ENCODE peak calls at places on chromosomes 1 and 21, in ten cellular contexts. Q, Y, R, I, C, S, L, X, U and J are unnamed samples.

GRCh38 chr1:34162852-34163766 is 1.9 kb downstream of the CSMD2 start:
- DNase-seq in X (peak; percentile 50), I (peak; percentile 39), Q (peak; percentile 65), L (peak; percentile 86), C (peak; percentile 36), S (peak; percentile 72), U (peak; percentile 79), R (no peak), Y (peak; percentile 93), J (no peak)

GRCh38 chr1:245590726-245591125 is 435.9 kb downstream of the KIF26B start:
- DNase-seq in C (no peak), Q (no peak), I (no peak), X (no peak), Y (no peak), U (no peak), L (no peak), R (no peak), S (no peak), J (no peak)

GRCh38 chr1:46394108-46394871 is at the start of gene FAAH:
- DNase-seq in Q (peak; percentile 20), S (no peak), Y (no peak), X (peak; percentile 70), R (peak; percentile 49), C (no peak), I (no peak), U (peak; percentile 90), L (peak; percentile 81), J (no peak)

GRCh38 chr1:231428392-231428791 is 6.3 kb upstream of the EGLN1 start:
- DNase-seq in X (no peak), U (no peak), S (no peak), C (no peak), R (no peak), Q (no peak), L (no peak), I (no peak), Y (no peak), J (no peak)

GRCh38 chr21:39184050-39184980 is 1.1 kb upstream of the PSMG1 start:
- DNase-seq in C (no peak), R (no peak), L (no peak), S (no peak), X (no peak), Y (no peak), I (no peak), U (no peak), Q (no peak), J (no peak)

GRCh38 chr1:85612704-85613361 is 32.3 kb downstream of the CCN1 start:
- DNase-seq in L (no peak), R (no peak), Y (peak; percentile 67), Q (no peak), S (peak; percentile 88), I (no peak), C (no peak), U (no peak), X (no peak), J (no peak)

GRCh38 chr1:39759436-39759726 is 11.8 kb downstream of the OXCT2 start:
- DNase-seq in C (no peak), X (no peak), I (no peak), U (no peak), L (no peak), Y (no peak), S (no peak), Q (no peak), R (no peak), J (no peak)

GRCh38 chr1:998905-999796 is 746 bp downstream of the HES4 start:
- DNase-seq in S (no peak), Q (no peak), I (no peak), Y (no peak), U (peak; percentile 63), X (peak; percentile 54), L (no peak), R (peak; percentile 33), C (no peak), J (no peak)

GRCh38 chr1:224579526-224579925 is 36.6 kb upstream of the CNIH3 start:
- DNase-seq in L (no peak), R (no peak), Q (no peak), U (no peak), C (no peak), X (no peak), Y (no peak), S (peak; percentile 22), I (no peak), J (no peak)

GRCh38 chr1:226609836-226610455 is 61.4 kb downstream of the STUM start:
- DNase-seq in X (no peak), I (no peak), Y (no peak), S (no peak), Q (no peak), R (no peak), U (peak; percentile 73), L (no peak), C (no peak), J (no peak)

GRCh38 chr1:221858758-221859157 is 116.9 kb upstream of the DUSP10 start:
- DNase-seq in I (no peak), U (no peak), C (no peak), Q (no peak), S (no peak), L (no peak), R (no peak), Y (peak; percentile 29), X (no peak), J (no peak)

GRCh38 chr21:42081138-42081537 is 10.0 kb downstream of the UMODL1 start:
- DNase-seq in Q (no peak), S (no peak), R (no peak), L (no peak), C (no peak), X (no peak), U (no peak), I (no peak), Y (no peak), J (no peak)

GRCh38 chr1:30415171-30415940 is 308.0 kb downstream of the MATN1 start:
- DNase-seq in Q (no peak), S (no peak), X (no peak), I (no peak), C (no peak), R (no peak), L (no peak), U (no peak), Y (no peak), J (peak; percentile 71)

GRCh38 chr1:197021716-197022115 is 44.4 kb downstream of the CFHR5 start:
- DNase-seq in I (no peak), U (no peak), L (no peak), S (no peak), Q (no peak), R (no peak), C (no peak), X (no peak), Y (no peak), J (no peak)

GRCh38 chr21:42566524-42567180 is 53.0 kb downstream of the SLC37A1 start:
- DNase-seq in X (no peak), R (no peak), Y (no peak), S (no peak), I (no peak), U (no peak), L (no peak), C (no peak), Q (no peak), J (peak; percentile 82)

GRCh38 chr1:20723537-20724363 is 5.9 kb upstream of the KIF17 start:
- DNase-seq in R (no peak), L (peak; percentile 1), C (no peak), I (no peak), U (peak; percentile 50), S (no peak), X (no peak), Y (no peak), Q (no peak), J (peak; percentile 85)

GRCh38 chr1:16924919-16925477 is 3.3 kb downstream of the CROCC start:
- DNase-seq in I (no peak), Q (no peak), C (no peak), L (no peak), S (no peak), Y (no peak), U (peak; percentile 26), R (no peak), X (no peak), J (no peak)

GRCh38 chr1:191206808-191207207 is 729.1 kb upstream of the BRINP3 start:
- DNase-seq in U (no peak), I (no peak), Y (peak; percentile 3), L (no peak), R (no peak), S (no peak), X (no peak), C (no peak), Q (peak; percentile 15), J (no peak)

GRCh38 chr1:4276238-4276637 is 376.2 kb upstream of the C1orf174 start:
- DNase-seq in S (no peak), U (no peak), X (no peak), I (no peak), Q (no peak), R (no peak), C (no peak), Y (no peak), L (no peak), J (no peak)